ENCODE peak calls at places on chromosomes 1 and 21, in eight cellular contexts. H, O, D, B, M, C, Z and K are unnamed samples.

GRCh38 chr1:112540395-112540794 is 31.6 kb downstream of the WNT2B start:
- DNase-seq in D (peak), C (no peak), Z (no peak), H (no peak), B (no peak), M (no peak), O (no peak), K (no peak)

GRCh38 chr1:160115545-160116276 is at the start of gene ATP1A2:
- DNase-seq in C (no peak), B (no peak), Z (no peak), M (no peak), O (no peak), D (no peak), H (no peak), K (no peak)

GRCh38 chr21:36059823-36060158 is 535 bp downstream of the SETD4 start:
- DNase-seq in M (no peak), D (no peak), C (peak), Z (no peak), O (peak), H (no peak), B (peak), K (peak)

GRCh38 chr1:7230121-7230895 is 445.1 kb downstream of the CAMTA1 start:
- DNase-seq in C (no peak), B (no peak), D (no peak), H (no peak), O (no peak), Z (no peak), M (no peak), K (no peak)

GRCh38 chr1:236209185-236209584 is 66.8 kb downstream of the GPR137B start:
- DNase-seq in Z (no peak), B (no peak), D (no peak), C (no peak), M (no peak), H (no peak), O (no peak), K (no peak)

GRCh38 chr1:248818505-248819374 is 7.0 kb downstream of the SH3BP5L start:
- DNase-seq in C (no peak), B (no peak), Z (no peak), O (no peak), D (no peak), M (no peak), H (no peak), K (no peak)

GRCh38 chr1:99579691-99580171 is 66.2 kb upstream of the PALMD start:
- DNase-seq in M (no peak), H (no peak), C (no peak), D (no peak), B (no peak), O (no peak), Z (no peak), K (no peak)

GRCh38 chr1:231274119-231274825 is 33.3 kb downstream of the GNPAT start:
- DNase-seq in C (no peak), B (no peak), D (no peak), Z (no peak), O (no peak), H (no peak), M (no peak), K (no peak)

GRCh38 chr21:45067462-45068285 is 6.7 kb upstream of the ADARB1 start:
- DNase-seq in B (no peak), M (no peak), Z (no peak), O (no peak), H (no peak), D (no peak), C (no peak), K (no peak)

GRCh38 chr1:109170051-109170775 is 43.5 kb upstream of the SARS1 start:
- DNase-seq in H (no peak), Z (no peak), D (no peak), C (no peak), M (peak), B (no peak), O (no peak), K (no peak)

GRCh38 chr1:64296459-64296858 is 93.0 kb downstream of the UBE2U start:
- DNase-seq in H (no peak), M (no peak), D (no peak), O (no peak), B (no peak), C (no peak), Z (no peak), K (no peak)

GRCh38 chr1:213661346-213661745 is 326.4 kb upstream of the PROX1 start:
- DNase-seq in D (no peak), C (no peak), Z (no peak), M (no peak), B (no peak), H (no peak), O (no peak), K (no peak)

GRCh38 chr1:44048816-44049215 is 17.6 kb upstream of the SLC6A9 start:
- DNase-seq in D (no peak), H (no peak), Z (no peak), O (no peak), C (no peak), B (no peak), M (no peak), K (no peak)

GRCh38 chr1:244391761-244392160 is 59.9 kb downstream of the ADSS2 start:
- DNase-seq in H (no peak), Z (no peak), M (no peak), B (no peak), O (no peak), C (no peak), D (peak), K (no peak)

GRCh38 chr21:34260598-34260997 is 103.2 kb upstream of the KCNE2 start:
- DNase-seq in B (no peak), C (no peak), O (no peak), M (no peak), Z (no peak), H (no peak), D (no peak), K (no peak)

GRCh38 chr1:94169126-94169525 is 48.2 kb upstream of the ABCA4 start:
- DNase-seq in Z (no peak), B (no peak), C (no peak), O (no peak), H (no peak), D (no peak), M (no peak), K (no peak)

GRCh38 chr1:53461329-53462044 is 2.3 kb downstream of the DMRTB1 start:
- DNase-seq in C (no peak), D (no peak), H (no peak), O (no peak), M (no peak), B (no peak), Z (no peak), K (no peak)

GRCh38 chr1:83554174-83554573 is 444.8 kb downstream of the TTLL7 start:
- DNase-seq in Z (no peak), M (no peak), O (no peak), C (no peak), D (no peak), B (no peak), H (no peak), K (no peak)

GRCh38 chr1:43345119-43345518 is 7.5 kb downstream of the MPL start:
- DNase-seq in H (no peak), C (no peak), Z (no peak), B (no peak), D (no peak), O (no peak), M (no peak), K (peak)

GRCh38 chr1:116971481-116971880 is 30.1 kb upstream of the CD101 start:
- DNase-seq in Z (no peak), D (no peak), M (no peak), B (no peak), O (no peak), H (no peak), C (no peak), K (no peak)

GRCh38 chr1:26910343-26911160 is 3.2 kb downstream of the NR0B2 start:
- DNase-seq in C (no peak), Z (no peak), H (no peak), O (no peak), B (no peak), M (no peak), D (no peak), K (no peak)